ENCODE peak calls at places on chromosomes 6 and 20, in seven cellular contexts. B is SK-N-SH, O is HepG2, Y is Panc1, E is H1, R is K562, X is GM12878. Q is an unnamed sample. For H3K4me1, the result is how much of the 10 kb centered on the place peaks cover.

GRCh38 chr20:51966296-51966971 is 164.1 kb upstream of the SALL4 start:
- DNase-seq in B (peak), O (peak), Y (peak), E (peak), R (peak), X (no peak), Q (peak)

GRCh38 chr6:16476861-16477260 is 238.5 kb downstream of the GMPR start:
- DNase-seq in B (no peak), O (no peak), Y (no peak), E (no peak), R (no peak), X (peak), Q (no peak)

GRCh38 chr20:49821381-49821780 is 8.8 kb downstream of the SLC9A8 start:
- DNase-seq in B (no peak), O (no peak), Y (no peak), E (no peak), R (no peak), X (no peak), Q (no peak)

GRCh38 chr6:87483929-87484328 is 11.2 kb downstream of the SLC35A1 start:
- DNase-seq in B (peak), O (peak), Y (no peak), E (peak), R (peak), X (no peak), Q (peak)

GRCh38 chr20:56442381-56443365 is 25.8 kb upstream of the RTF2 start:
- DNase-seq in B (no peak), O (no peak), Y (no peak), E (no peak), R (no peak), X (no peak), Q (no peak)

GRCh38 chr20:14860410-14860814 is 523.0 kb upstream of the FLRT3 start:
- DNase-seq in B (no peak), O (peak), Y (no peak), E (peak), R (no peak), X (no peak), Q (no peak)

GRCh38 chr20:21251278-21251677 is 51.9 kb upstream of the XRN2 start:
- DNase-seq in B (no peak), O (no peak), Y (no peak), E (no peak), R (no peak), X (no peak), Q (no peak)

GRCh38 chr20:35503841-35504460 is 25.5 kb downstream of the C20orf173 start:
- DNase-seq in B (no peak), O (no peak), Y (no peak), E (no peak), R (no peak), X (no peak), Q (no peak)

GRCh38 chr6:170094686-170095272 is 196.1 kb downstream of the DLL1 start:
- DNase-seq in B (no peak), O (no peak), Y (no peak), E (peak), R (no peak), X (no peak), Q (no peak)

GRCh38 chr6:105067329-105067728 is 110.4 kb downstream of the LIN28B start:
- DNase-seq in B (no peak), O (peak), Y (no peak), E (no peak), R (no peak), X (no peak), Q (no peak)

GRCh38 chr20:3686867-3687321 is 5.1 kb upstream of the ADAM33 start:
- DNase-seq in B (no peak), O (no peak), Y (no peak), E (no peak), R (no peak), X (no peak), Q (no peak)

GRCh38 chr6:76633259-76633658 is 560.8 kb upstream of the IMPG1 start:
- DNase-seq in B (no peak), O (no peak), Y (no peak), E (peak), R (no peak), X (no peak), Q (peak)

GRCh38 chr6:33700391-33701050 is 11.0 kb downstream of the UQCC2 start:
- DNase-seq in B (peak), O (peak), Y (peak), E (peak), R (peak), X (no peak), Q (peak)

GRCh38 chr20:54103067-54103761 is 32.8 kb upstream of the BCAS1 start:
- DNase-seq in B (peak), O (peak), Y (no peak), E (peak), R (peak), X (no peak), Q (peak)

GRCh38 chr6:148240463-148240845 is 102.2 kb upstream of the SASH1 start:
- DNase-seq in B (peak), O (no peak), Y (no peak), E (no peak), R (no peak), X (no peak), Q (no peak)

GRCh38 chr6:36682328-36683144 is 4.0 kb downstream of the CDKN1A start:
- DNase-seq in B (no peak), O (peak), Y (no peak), E (no peak), R (no peak), X (no peak), Q (no peak)

GRCh38 chr6:90284236-90284744 is 12.4 kb downstream of the BACH2 start:
- DNase-seq in B (no peak), O (no peak), Y (no peak), E (no peak), R (peak), X (no peak), Q (peak)

GRCh38 chr6:144895890-144896289 is 610.8 kb downstream of the UTRN start:
- DNase-seq in B (peak), O (no peak), Y (no peak), E (no peak), R (no peak), X (no peak), Q (no peak)

GRCh38 chr6:165227644-165228329 is 81.6 kb downstream of the C6orf118 start:
- DNase-seq in B (no peak), O (no peak), Y (no peak), E (no peak), R (no peak), X (no peak), Q (no peak)

GRCh38 chr20:5658897-5659296 is 91.3 kb upstream of the SHLD1 start:
- DNase-seq in B (no peak), O (peak), Y (no peak), E (no peak), R (no peak), X (no peak), Q (no peak)

GRCh38 chr6:155541976-155542375 is 86.3 kb upstream of the NOX3 start:
- DNase-seq in B (no peak), O (no peak), Y (no peak), E (no peak), R (no peak), X (no peak), Q (no peak)

GRCh38 chr20:19828233-19828632 is 70.2 kb downstream of the RIN2 start:
- DNase-seq in B (no peak), O (peak), Y (peak), E (no peak), R (no peak), X (peak), Q (peak)

GRCh38 chr6:15362274-15363160 is 116.6 kb downstream of the JARID2 start:
- DNase-seq in B (no peak), O (peak), Y (no peak), E (no peak), R (no peak), X (no peak), Q (no peak)

GRCh38 chr6:142800240-142800639 is 144.7 kb downstream of the HIVEP2 start:
- DNase-seq in B (no peak), O (no peak), Y (no peak), E (no peak), R (no peak), X (no peak), Q (no peak)

GRCh38 chr20:18524646-18525045 is 16.9 kb downstream of the SEC23B start:
- DNase-seq in B (no peak), O (no peak), Y (no peak), E (no peak), R (no peak), X (no peak), Q (no peak)

GRCh38 chr6:44356432-44356950 is 14.0 kb downstream of the SPATS1 start:
- DNase-seq in B (no peak), O (no peak), Y (no peak), E (no peak), R (no peak), X (no peak), Q (no peak)

GRCh38 chr6:26088344-26088743 is 1.1 kb downstream of the HFE start:
- DNase-seq in B (no peak), O (no peak), Y (no peak), E (no peak), R (no peak), X (no peak), Q (no peak)

GRCh38 chr6:29813809-29814208 is 13.8 kb upstream of the HLA-G start:
- DNase-seq in B (no peak), O (peak), Y (no peak), E (peak), R (peak), X (no peak), Q (peak)

GRCh38 chr6:677919-678318 is 15.0 kb downstream of the EXOC2 start:
- DNase-seq in B (no peak), O (no peak), Y (no peak), E (no peak), R (no peak), X (no peak), Q (no peak)

GRCh38 chr20:39249798-39250197 is 287.7 kb downstream of the DHX35 start:
- DNase-seq in B (no peak), O (no peak), Y (no peak), E (no peak), R (no peak), X (no peak), Q (no peak)

GRCh38 chr6:9463311-9463710 is 951.6 kb downstream of the TFAP2A start:
- DNase-seq in B (no peak), O (no peak), Y (no peak), E (no peak), R (no peak), X (no peak), Q (no peak)

GRCh38 chr20:45109634-45110033 is 5.3 kb downstream of the WFDC5 start:
- DNase-seq in B (no peak), O (peak), Y (no peak), E (peak), R (no peak), X (no peak), Q (no peak)

GRCh38 chr20:45103072-45103471 is 2.1 kb upstream of the KCNS1 start:
- DNase-seq in B (no peak), O (no peak), Y (no peak), E (no peak), R (no peak), X (no peak), Q (no peak)

GRCh38 chr20:45104786-45105185 is 3.9 kb upstream of the KCNS1 start:
- DNase-seq in B (no peak), O (no peak), Y (no peak), E (no peak), R (no peak), X (no peak), Q (no peak)

GRCh38 chr20:45101333-45101850 is 465 bp upstream of the KCNS1 start:
- DNase-seq in B (no peak), O (no peak), Y (no peak), E (no peak), R (no peak), X (no peak), Q (no peak)

GRCh38 chr20:45105317-45105716 is 4.4 kb upstream of the KCNS1 start:
- DNase-seq in B (no peak), O (no peak), Y (no peak), E (no peak), R (peak), X (no peak), Q (no peak)
- H3K4me1 ChIP-seq in B (under half), O (under half), Y (under half), E (under half), R (under half), X (under half), Q (under half)

GRCh38 chr6:34888441-34888820 is 589 bp upstream of the TAF11 start:
- DNase-seq in B (no peak), O (no peak), Y (no peak), E (no peak), R (no peak), X (no peak), Q (no peak)
- H3K4me3 ChIP-seq in B (peak), O (peak), Y (peak), E (peak), R (peak), X (peak), Q (peak)

DNA sequence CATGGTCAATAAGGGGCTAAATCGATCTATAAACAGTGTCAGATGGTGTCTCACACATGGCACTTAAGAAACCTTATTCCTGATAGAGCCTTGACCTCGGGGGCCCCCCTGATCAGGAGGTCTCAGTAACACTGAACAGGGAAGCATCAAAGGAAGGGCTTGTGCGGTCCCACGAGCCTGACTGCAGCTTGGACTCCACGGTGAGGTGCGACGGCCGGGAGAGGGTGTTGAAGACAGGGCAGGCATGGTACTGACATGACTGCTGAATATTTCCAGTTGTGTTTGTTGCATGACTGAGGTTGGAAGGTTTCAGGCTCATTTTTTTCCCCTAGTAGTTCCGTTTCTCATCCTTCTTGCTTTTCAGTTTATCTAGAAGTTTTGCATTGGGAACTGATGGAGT is 107.1 kb upstream of the JAG1 start:
- DNase-seq in B (no peak), O (no peak), Y (no peak), E (no peak), R (no peak), X (no peak), Q (no peak)
- TF ChIP-seq SIN3A in B (no peak), O (no peak), Y (no peak), E (no peak), R (no peak), X (no peak), Q (no peak)

GRCh38 chr6:110877154-110877564 is 2.6 kb downstream of the AMD1 start:
- DNase-seq in B (no peak), O (peak), Y (no peak), E (no peak), R (no peak), X (no peak), Q (no peak)
- H3K4me1 ChIP-seq in B (under half), O (under half), Y (under half), E (under half), R (under half), X (under half), Q (half or more)

DNA sequence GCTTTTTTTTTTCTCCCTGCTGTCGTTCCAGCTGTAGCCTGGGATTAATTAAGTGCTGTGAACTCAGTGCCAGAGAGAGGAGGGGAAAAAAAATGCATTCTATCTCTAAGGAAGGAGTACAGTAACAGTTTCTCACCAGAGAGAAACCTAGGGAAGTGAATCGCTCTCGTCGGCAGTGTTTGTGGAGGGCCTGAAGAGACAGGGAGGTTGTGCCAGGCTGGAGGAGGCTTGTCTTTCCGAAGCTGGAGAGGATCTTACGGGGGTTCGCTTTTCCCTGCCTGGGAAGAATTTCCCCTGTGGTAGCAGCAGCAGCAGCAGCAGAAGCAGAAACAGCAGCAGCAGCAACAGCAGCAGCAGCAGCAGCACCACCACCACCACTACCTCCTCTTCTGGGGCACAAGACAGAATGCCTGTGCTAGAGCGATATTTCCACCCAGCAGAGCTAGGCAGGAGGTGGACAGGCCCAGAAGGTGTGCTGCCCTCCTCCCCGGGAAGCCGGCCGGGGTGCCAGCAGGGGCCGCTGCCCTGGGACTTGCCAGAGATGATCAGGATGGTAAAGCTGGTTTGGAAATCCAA is 186.5 kb downstream of the PDE7B start:
- DNase-seq in B (peak), O (no peak), Y (no peak), E (no peak), R (no peak), X (no peak), Q (no peak)
- H3K4me3 ChIP-seq in B (peak), O (no peak), Y (peak), E (no peak), R (no peak), X (no peak), Q (no peak)

DNA sequence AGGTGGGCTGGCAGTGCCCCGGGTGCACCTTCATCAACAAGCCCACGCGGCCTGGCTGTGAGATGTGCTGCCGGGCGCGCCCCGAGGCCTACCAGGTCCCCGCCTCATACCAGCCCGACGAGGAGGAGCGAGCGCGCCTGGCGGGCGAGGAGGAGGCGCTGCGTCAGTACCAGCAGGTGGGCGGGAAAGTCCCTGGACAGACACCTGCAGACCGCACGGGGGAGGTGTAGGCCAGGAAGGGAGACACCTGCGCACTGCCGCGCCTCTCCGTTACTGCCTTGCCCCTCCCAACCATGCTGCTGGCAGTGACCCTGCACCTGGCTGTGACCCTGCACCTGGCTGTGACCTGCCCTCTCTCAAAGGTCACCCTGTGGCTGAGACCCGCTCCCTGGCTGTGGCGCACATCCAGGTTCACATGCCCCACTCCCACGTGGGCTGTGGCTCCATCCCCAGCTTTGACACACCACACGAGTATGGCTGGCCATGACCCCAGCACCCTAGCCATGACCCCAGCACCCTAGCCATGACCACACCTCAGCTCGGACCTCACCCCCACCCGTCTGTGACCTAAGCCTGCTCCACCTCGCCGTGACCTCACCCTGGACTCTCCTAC is 11.6 kb downstream of the RBCK1 start:
- DNase-seq in B (no peak), O (no peak), Y (no peak), E (no peak), R (no peak), X (no peak), Q (peak)
- TF ChIP-seq SIN3A in B (no peak), O (no peak), Y (no peak), E (no peak), R (no peak), X (no peak), Q (peak)

DNA sequence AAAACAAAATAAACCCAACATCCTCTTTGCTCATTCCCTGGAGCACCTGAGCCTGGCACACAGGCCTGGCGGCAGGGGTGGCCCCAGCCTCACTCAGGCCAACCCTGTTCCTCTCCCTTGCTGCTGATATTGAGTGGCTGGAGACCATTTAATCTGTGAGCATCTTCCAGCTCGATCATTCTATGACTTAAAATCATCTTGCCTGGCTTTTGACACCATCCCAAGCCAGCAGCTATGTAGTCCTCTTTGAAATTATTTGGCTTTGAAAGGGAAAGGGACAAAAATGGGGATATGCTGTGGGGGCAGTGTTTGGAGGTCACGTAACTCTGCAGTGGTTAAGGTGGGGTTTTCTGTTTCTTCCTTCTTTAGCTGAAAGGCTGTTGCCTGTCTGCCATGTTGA is 22.8 kb downstream of the EZR start:
- DNase-seq in B (no peak), O (no peak), Y (no peak), E (no peak), R (no peak), X (no peak), Q (no peak)
- H3K4me1 ChIP-seq in B (under half), O (half or more), Y (half or more), E (under half), R (under half), X (half or more), Q (half or more)

GRCh38 chr6:3163248-3163594 is 5.9 kb upstream of the TUBB2A start:
- DNase-seq in B (no peak), O (no peak), Y (no peak), E (no peak), R (no peak), X (no peak), Q (no peak)
- H3K4me3 ChIP-seq in B (no peak), O (peak), Y (peak), E (peak), R (peak), X (peak), Q (peak)

GRCh38 chr6:129251669-129252376 is 368.9 kb downstream of the LAMA2 start:
- DNase-seq in B (peak), O (peak), Y (peak), E (peak), R (peak), X (peak), Q (peak)
- TF ChIP-seq SIN3A in B (no peak), O (no peak), Y (no peak), E (no peak), R (no peak), X (no peak), Q (no peak)

GRCh38 chr20:62688083-62688482 is 20.6 kb upstream of the NTSR1 start:
- DNase-seq in B (no peak), O (no peak), Y (no peak), E (no peak), R (no peak), X (no peak), Q (no peak)

GRCh38 chr20:62686869-62687830 is 21.5 kb upstream of the NTSR1 start:
- DNase-seq in B (no peak), O (no peak), Y (no peak), E (no peak), R (no peak), X (no peak), Q (no peak)

GRCh38 chr20:62689861-62690644 is 18.6 kb upstream of the NTSR1 start:
- DNase-seq in B (no peak), O (no peak), Y (no peak), E (no peak), R (no peak), X (no peak), Q (no peak)

GRCh38 chr20:62691485-62691884 is 17.2 kb upstream of the NTSR1 start:
- DNase-seq in B (no peak), O (no peak), Y (no peak), E (no peak), R (no peak), X (no peak), Q (no peak)

GRCh38 chr20:62688855-62689460 is 19.7 kb upstream of the NTSR1 start:
- DNase-seq in B (no peak), O (peak), Y (no peak), E (no peak), R (no peak), X (no peak), Q (no peak)
- H3K4me1 ChIP-seq in B (under half), O (under half), Y (under half), E (under half), R (under half), X (under half), Q (under half)

Q was measured in HCT116.